ENCODE peak calls at places on chromosomes 16 and 17, in ten cellular contexts. R, Q, S, K, C, L, J, I, U and X are unnamed samples. For H3K4me1, the result is how much of the 10 kb centered on the place peaks cover.

GRCh38 chr17:9544221-9544620 is 31.4 kb downstream of the STX8 start:
- DNase-seq in R (no peak), Q (no peak), S (no peak), K (no peak), C (peak), L (no peak), J (no peak), I (no peak), U (no peak), X (no peak)

GRCh38 chr16:2514333-2515179 is 804 bp downstream of the ATP6V0C start:
- DNase-seq in R (no peak), Q (no peak), S (peak), K (peak), C (peak), L (peak), J (peak), I (no peak), U (no peak), X (no peak)

GRCh38 chr16:22117666-22118065 is 25.3 kb downstream of the VWA3A start:
- DNase-seq in R (no peak), Q (no peak), S (no peak), K (no peak), C (no peak), L (no peak), J (no peak), I (no peak), U (no peak), X (no peak)

GRCh38 chr17:79952915-79953314 is 82.8 kb downstream of the TBC1D16 start:
- DNase-seq in R (no peak), Q (no peak), S (no peak), K (no peak), C (no peak), L (no peak), J (no peak), I (no peak), U (no peak), X (no peak)

GRCh38 chr16:65274576-65274975 is 152.7 kb upstream of the CDH11 start:
- DNase-seq in R (no peak), Q (no peak), S (no peak), K (no peak), C (no peak), L (no peak), J (peak), I (no peak), U (no peak), X (no peak)

GRCh38 chr17:35376245-35376644 is 2.8 kb upstream of the SLFN11 start:
- DNase-seq in R (no peak), Q (no peak), S (no peak), K (no peak), C (no peak), L (no peak), J (peak), I (peak), U (no peak), X (no peak)

GRCh38 chr17:69067274-69068047 is 6.7 kb upstream of the ABCA9 start:
- DNase-seq in R (no peak), Q (no peak), S (no peak), K (no peak), C (no peak), L (no peak), J (no peak), I (no peak), U (no peak), X (no peak)

GRCh38 chr17:10048951-10049350 is 143.9 kb upstream of the RCVRN start:
- DNase-seq in R (no peak), Q (no peak), S (no peak), K (no peak), C (peak), L (no peak), J (no peak), I (no peak), U (no peak), X (no peak)

GRCh38 chr16:88532434-88533241 is 37.6 kb upstream of the ZC3H18 start:
- DNase-seq in R (no peak), Q (peak), S (no peak), K (no peak), C (peak), L (no peak), J (no peak), I (no peak), U (no peak), X (no peak)

GRCh38 chr17:81395600-81396277 is 482 bp downstream of the BAHCC1 start:
- DNase-seq in R (no peak), Q (no peak), S (no peak), K (no peak), C (no peak), L (no peak), J (peak), I (no peak), U (no peak), X (no peak)

GRCh38 chr16:69796285-69797118 is 34.4 kb downstream of the WWP2 start:
- DNase-seq in R (peak), Q (peak), S (peak), K (no peak), C (no peak), L (peak), J (peak), I (peak), U (peak), X (peak)

GRCh38 chr17:19460695-19461094 is 49.7 kb downstream of the RNF112 start:
- DNase-seq in R (no peak), Q (no peak), S (no peak), K (no peak), C (peak), L (no peak), J (peak), I (no peak), U (peak), X (peak)

GRCh38 chr17:72077326-72077960 is 43.4 kb upstream of the SOX9 start:
- DNase-seq in R (no peak), Q (no peak), S (no peak), K (no peak), C (no peak), L (no peak), J (peak), I (peak), U (no peak), X (no peak)

GRCh38 chr16:31072540-31073072 is 1.4 kb downstream of the ZNF668 start:
- DNase-seq in R (no peak), Q (no peak), S (no peak), K (no peak), C (no peak), L (peak), J (peak), I (peak), U (peak), X (peak)

GRCh38 chr16:50509521-50510341 is 38.5 kb upstream of the NKD1 start:
- DNase-seq in R (no peak), Q (no peak), S (no peak), K (no peak), C (no peak), L (peak), J (peak), I (peak), U (peak), X (peak)

GRCh38 chr17:81160306-81160705 is 5.0 kb upstream of the PVALEF start:
- DNase-seq in R (no peak), Q (peak), S (peak), K (no peak), C (peak), L (no peak), J (no peak), I (no peak), U (no peak), X (no peak)

GRCh38 chr16:11797957-11798299 is 870 bp upstream of the ZC3H7A start:
- DNase-seq in R (no peak), Q (peak), S (no peak), K (no peak), C (no peak), L (no peak), J (peak), I (no peak), U (peak), X (peak)

GRCh38 chr17:40101367-40102210 is 1.2 kb upstream of the NR1D1 start:
- DNase-seq in R (no peak), Q (no peak), S (no peak), K (no peak), C (no peak), L (no peak), J (no peak), I (no peak), U (no peak), X (no peak)

GRCh38 chr17:13114601-13115024 is 96.8 kb upstream of the ELAC2 start:
- DNase-seq in R (no peak), Q (no peak), S (no peak), K (no peak), C (no peak), L (peak), J (peak), I (peak), U (peak), X (peak)

GRCh38 chr17:73255671-73256181 is 6.0 kb downstream of the CPSF4L start:
- DNase-seq in R (peak), Q (peak), S (no peak), K (no peak), C (no peak), L (peak), J (peak), I (peak), U (peak), X (peak)

GRCh38 chr16:2752850-2753522 is 548 bp downstream of the SRRM2 start:
- DNase-seq in R (peak), Q (peak), S (no peak), K (peak), C (no peak), L (peak), J (peak), I (peak), U (peak), X (peak)

GRCh38 chr17:82380860-82381702 is 9.5 kb downstream of the UTS2R start:
- DNase-seq in R (no peak), Q (no peak), S (no peak), K (no peak), C (no peak), L (no peak), J (peak), I (peak), U (no peak), X (no peak)

GRCh38 chr17:59513934-59514841 is 51.2 kb upstream of the DHX40 start:
- DNase-seq in R (peak), Q (peak), S (peak), K (peak), C (peak), L (no peak), J (peak), I (peak), U (peak), X (peak)

GRCh38 chr16:65180986-65181710 is 59.3 kb upstream of the CDH11 start:
- DNase-seq in R (no peak), Q (peak), S (no peak), K (no peak), C (no peak), L (no peak), J (peak), I (no peak), U (no peak), X (no peak)

DNA sequence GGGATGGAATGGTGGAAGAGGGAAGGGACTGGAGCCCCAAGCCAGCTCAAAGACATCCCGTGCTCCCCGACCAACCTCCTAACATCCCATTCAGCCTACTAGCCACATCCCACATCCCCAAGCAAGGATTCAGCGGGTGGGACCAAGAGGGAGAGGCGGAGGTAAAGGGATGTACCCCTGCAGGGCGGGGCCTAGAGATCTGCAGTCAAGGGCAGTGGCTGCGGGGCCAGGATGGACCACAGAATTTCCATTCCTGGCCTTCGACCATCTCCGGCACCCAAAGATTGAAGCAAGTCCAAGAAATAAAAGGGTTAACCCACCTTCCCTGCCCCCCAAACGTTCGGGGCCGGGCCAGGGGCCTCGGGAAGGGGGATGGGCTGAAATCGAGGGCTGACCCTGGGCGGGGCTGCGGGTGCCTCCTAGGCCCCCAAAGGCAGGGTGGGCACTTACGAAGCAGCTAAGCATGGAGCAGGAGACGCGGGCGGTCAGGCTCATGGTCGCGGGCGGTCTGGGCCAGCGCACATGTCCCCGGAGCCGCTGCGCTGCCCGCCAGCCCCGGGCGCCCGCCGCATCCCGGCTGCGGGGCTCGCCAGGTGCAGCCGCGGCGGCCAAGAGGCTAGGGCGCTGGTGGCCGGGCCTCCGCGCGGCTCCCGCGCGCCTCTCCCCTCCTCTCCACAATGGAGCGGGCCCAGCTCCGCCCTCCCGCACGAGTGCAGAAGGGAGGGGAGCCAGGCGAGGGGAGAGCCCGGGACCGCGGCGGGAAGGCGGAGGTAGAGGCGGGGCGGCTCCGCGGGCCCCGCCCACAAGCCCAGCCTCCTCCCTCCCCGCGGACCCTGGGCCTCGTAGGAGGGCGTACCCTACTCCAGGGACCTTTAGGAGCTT is at the start of gene MTMR4:
- DNase-seq in R (peak), Q (peak), S (peak), K (peak), C (peak), L (peak), J (peak), I (peak), U (peak), X (peak)
- H3K27ac ChIP-seq in R (peak), Q (peak), S (peak), K (peak), C (peak), L (peak), J (no peak), I (peak), U (peak), X (peak)

GRCh38 chr17:17565471-17566365 is 25.8 kb downstream of the PEMT start:
- DNase-seq in R (no peak), Q (no peak), S (no peak), K (no peak), C (no peak), L (no peak), J (no peak), I (no peak), U (no peak), X (no peak)
- H3K4me1 ChIP-seq in R (under half), Q (under half), S (under half), K (under half), C (half or more), L (under half), J (under half), I (under half), U (under half), X (under half)

DNA sequence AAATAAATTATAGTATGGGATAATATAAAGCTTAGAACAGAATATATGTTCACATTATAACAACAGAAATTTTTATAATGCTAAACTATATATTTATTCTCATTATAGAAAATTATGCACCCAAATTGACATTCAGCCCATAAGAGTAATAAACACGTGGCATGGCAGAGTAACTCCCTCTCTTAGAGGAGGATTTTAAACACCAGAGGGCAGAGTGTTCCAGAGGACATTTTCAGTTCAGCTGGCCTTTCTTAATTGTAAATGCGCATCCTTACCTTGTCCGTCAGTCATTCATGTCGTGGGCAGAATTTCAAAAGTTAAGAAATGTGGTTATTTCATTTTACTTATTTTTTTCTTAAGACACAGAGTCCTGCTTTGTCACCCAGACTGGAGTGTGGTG is 147.1 kb downstream of the TANC2 start:
- DNase-seq in R (no peak), Q (no peak), S (no peak), K (no peak), C (no peak), L (peak), J (no peak), I (no peak), U (no peak), X (peak)
- H3K4me3 ChIP-seq in R (no peak), Q (no peak), S (no peak), K (no peak), C (no peak), L (no peak), J (no peak), I (no peak), U (no peak), X (no peak)

GRCh38 chr16:68470461-68471150 is 22.3 kb upstream of the SMPD3 start:
- DNase-seq in R (no peak), Q (no peak), S (no peak), K (no peak), C (no peak), L (no peak), J (no peak), I (no peak), U (peak), X (no peak)
- H3K27ac ChIP-seq in R (peak), Q (no peak), S (no peak), K (peak), C (no peak), L (no peak), J (no peak), I (no peak), U (peak), X (no peak)

DNA sequence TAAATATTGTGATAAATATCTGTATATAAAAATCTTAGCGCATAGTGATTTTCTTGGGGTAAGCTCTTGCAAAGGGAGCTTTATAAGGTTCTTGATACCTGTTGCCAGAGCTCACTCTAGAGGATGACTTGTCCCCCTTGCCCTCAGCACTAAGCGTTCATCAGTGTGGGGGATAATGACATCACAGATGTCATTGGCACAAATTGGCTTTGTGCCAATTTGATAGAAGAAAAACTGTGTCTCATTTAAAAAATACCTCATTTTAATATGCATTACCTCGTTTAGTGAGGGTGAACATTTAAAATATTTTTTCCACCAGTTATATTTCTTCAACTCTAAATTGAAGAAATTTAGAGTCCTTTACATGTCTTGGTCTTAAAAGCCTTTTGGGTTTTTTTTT is 40.2 kb downstream of the PGS1 start:
- DNase-seq in R (no peak), Q (no peak), S (no peak), K (no peak), C (no peak), L (no peak), J (no peak), I (no peak), U (no peak), X (no peak)
- H3K4me1 ChIP-seq in R (under half), Q (under half), S (under half), K (under half), C (under half), L (under half), J (under half), I (under half), U (under half), X (half or more)

GRCh38 chr16:67539691-67540635 is 11.3 kb downstream of the RIPOR1 start:
- DNase-seq in R (no peak), Q (no peak), S (no peak), K (no peak), C (peak), L (no peak), J (no peak), I (no peak), U (no peak), X (no peak)
- H3K4me3 ChIP-seq in R (no peak), Q (no peak), S (no peak), K (no peak), C (no peak), L (no peak), J (no peak), I (no peak), U (no peak), X (no peak)